ENCODE peak calls at places on chromosomes 12 and 14, in six cellular contexts. V is A673; O is CD8-positive, alpha-beta T cell; S is A549; P is trophoblast cell; N is GM23248. E is an unnamed sample.

GRCh38 chr14:71521736-71522135 is 410.5 kb upstream of the RGS6 start:
- DNase-seq in V (no peak), O (no peak), S (no peak), P (no peak), N (no peak), E (no peak)

GRCh38 chr14:52913271-52913670 is 37.6 kb downstream of the FERMT2 start:
- DNase-seq in V (no peak), O (no peak), S (no peak), P (no peak), N (peak; percentile 56), E (no peak)

GRCh38 chr12:30691122-30691879 is 4.4 kb downstream of the IPO8 start:
- DNase-seq in V (peak; percentile 10), O (no peak), S (peak; percentile 33), P (peak; percentile 43), N (peak; percentile 92), E (no peak)

GRCh38 chr12:2273288-2273687 is 220.5 kb downstream of the CACNA1C start:
- DNase-seq in V (no peak), O (no peak), S (no peak), P (no peak), N (peak; percentile 80), E (no peak)

GRCh38 chr12:74481078-74481477 is 56.6 kb upstream of the ATXN7L3B start:
- DNase-seq in V (no peak), O (no peak), S (no peak), P (no peak), N (no peak), E (no peak)

GRCh38 chr14:46999661-47000060 is 348.1 kb upstream of the RPL10L start:
- DNase-seq in V (no peak), O (no peak), S (no peak), P (no peak), N (no peak), E (no peak)

GRCh38 chr12:29782821-29783772 is 645 bp downstream of the TMTC1 start:
- DNase-seq in V (peak; percentile 25), O (no peak), S (no peak), P (no peak), N (peak; percentile 81), E (peak; percentile 67)

GRCh38 chr12:123987022-123987421 is 14.0 kb downstream of the ZNF664 start:
- DNase-seq in V (no peak), O (no peak), S (no peak), P (no peak), N (no peak), E (no peak)

GRCh38 chr12:55816876-55817351 is 610 bp downstream of the SARNP start:
- DNase-seq in V (peak; percentile 29), O (no peak), S (no peak), P (no peak), N (peak; percentile 69), E (peak; percentile 56)

GRCh38 chr14:61460853-61461611 is 139.7 kb downstream of the PRKCH start:
- DNase-seq in V (no peak), O (peak; percentile 75), S (no peak), P (no peak), N (peak; percentile 29), E (peak; percentile 48)

GRCh38 chr14:49303952-49304516 is 282.1 kb downstream of the RPS29 start:
- DNase-seq in V (peak; percentile 70), O (no peak), S (no peak), P (no peak), N (peak; percentile 35), E (peak; percentile 86)

GRCh38 chr12:131830335-131831020 is 2.3 kb downstream of the MMP17 start:
- DNase-seq in V (peak; percentile 83), O (no peak), S (peak; percentile 86), P (peak; percentile 26), N (peak; percentile 97), E (peak; percentile 80)

GRCh38 chr12:95784286-95784685 is 6.3 kb downstream of the NTN4 start:
- DNase-seq in V (no peak), O (no peak), S (no peak), P (no peak), N (peak; percentile 52), E (peak; percentile 31)

GRCh38 chr12:46342562-46343033 is 30.0 kb downstream of the SLC38A2 start:
- DNase-seq in V (peak; percentile 83), O (peak; percentile 30), S (peak; percentile 68), P (peak; percentile 14), N (peak; percentile 63), E (peak; percentile 79)

GRCh38 chr14:71626281-71626835 is 305.9 kb upstream of the RGS6 start:
- DNase-seq in V (peak; percentile 70), O (no peak), S (no peak), P (no peak), N (no peak), E (no peak)

GRCh38 chr14:74636424-74637183 is 24.6 kb upstream of the LTBP2 start:
- DNase-seq in V (no peak), O (no peak), S (no peak), P (no peak), N (peak; percentile 48), E (peak; percentile 74)

GRCh38 chr12:65464930-65465329 is 186.4 kb downstream of the MSRB3 start:
- DNase-seq in V (peak; percentile 6), O (no peak), S (no peak), P (no peak), N (peak; percentile 85), E (no peak)

GRCh38 chr14:63438065-63438757 is 105.0 kb downstream of the PPP2R5E start:
- DNase-seq in V (peak; percentile 37), O (peak; percentile 29), S (peak; percentile 81), P (peak; percentile 92), N (peak; percentile 94), E (peak; percentile 90)

GRCh38 chr14:22836301-22837058 is at the start of gene MMP14:
- DNase-seq in V (peak; percentile 83), O (no peak), S (no peak), P (peak; percentile 49), N (peak; percentile 94), E (peak; percentile 95)

GRCh38 chr14:104970231-104971068 is 7.7 kb downstream of the AHNAK2 start:
- DNase-seq in V (peak; percentile 37), O (no peak), S (peak; percentile 90), P (peak; percentile 61), N (peak; percentile 98), E (peak; percentile 42)

GRCh38 chr12:74890237-74890599 is 319.4 kb downstream of the KCNC2 start:
- DNase-seq in V (peak; percentile 69), O (no peak), S (peak; percentile 79), P (peak; percentile 36), N (peak; percentile 90), E (peak; percentile 72)

GRCh38 chr12:114288071-114288470 is 117.9 kb downstream of the TBX5 start:
- DNase-seq in V (no peak), O (no peak), S (no peak), P (no peak), N (no peak), E (no peak)

GRCh38 chr12:93756295-93756694 is 79.1 kb downstream of the CRADD start:
- DNase-seq in V (no peak), O (no peak), S (no peak), P (no peak), N (no peak), E (no peak)

GRCh38 chr12:104709692-104710435 is 248.2 kb downstream of the SLC41A2 start:
- DNase-seq in V (no peak), O (no peak), S (no peak), P (no peak), N (peak; percentile 54), E (no peak)

GRCh38 chr14:100063314-100063941 is 1.8 kb upstream of the EVL start:
- DNase-seq in V (no peak), O (no peak), S (no peak), P (no peak), N (no peak), E (no peak)

DNA sequence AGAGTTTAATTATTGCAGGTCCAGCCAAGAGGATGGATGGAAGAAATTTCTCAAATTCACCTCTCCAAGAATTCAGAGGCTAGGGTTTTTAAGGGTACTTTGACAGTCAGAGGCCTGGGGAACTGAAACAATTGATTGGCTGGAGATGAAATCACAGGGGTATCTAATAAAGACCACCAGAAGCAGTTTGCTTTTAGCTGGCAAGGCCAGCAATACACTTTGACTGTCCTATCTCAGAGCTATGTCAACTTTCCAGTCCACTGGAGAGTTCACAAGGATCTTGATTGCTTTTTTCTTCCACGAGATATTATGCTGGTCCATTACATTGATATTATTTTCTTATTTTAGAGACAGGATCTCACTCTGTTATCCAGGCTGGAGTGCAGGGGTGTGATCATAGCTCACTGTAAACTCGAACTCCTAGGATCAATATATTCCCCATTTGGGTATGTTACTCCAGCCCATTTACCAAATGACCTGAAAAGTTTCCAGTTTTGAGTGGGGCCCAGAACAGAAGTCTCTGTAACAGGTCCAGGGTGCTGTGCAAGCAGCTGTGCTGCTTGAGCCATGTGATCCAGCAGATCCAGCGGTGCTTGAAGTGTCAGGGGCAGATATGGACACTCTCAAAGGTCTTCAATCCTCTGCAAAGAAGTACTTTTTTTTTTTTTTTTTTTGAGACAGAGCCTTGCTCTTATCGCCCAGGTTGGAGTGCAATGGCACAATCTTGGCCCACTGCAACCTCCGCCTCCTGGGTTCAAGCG is 17.2 kb upstream of the ATF7 start:
- DNase-seq in V (no peak), O (no peak), S (no peak), P (no peak), N (no peak), E (no peak)
- H3K4me1 ChIP-seq in V (no peaks in the 10 kb centered on the region), O (no peaks in the 10 kb centered on the region), S (no peaks in the 10 kb centered on the region), P (no peaks in the 10 kb centered on the region), N (peaks cover 8% of the 10 kb centered on the region), E (no peaks in the 10 kb centered on the region)

GRCh38 chr12:116262741-116263140 is 14.8 kb downstream of the MED13L start:
- DNase-seq in V (no peak), O (no peak), S (no peak), P (peak; percentile 21), N (no peak), E (no peak)
- H3K4me1 ChIP-seq in V (peaks cover 60% of the 10 kb centered on the region), O (peaks cover 63% of the 10 kb centered on the region), S (peaks cover 100% of the 10 kb centered on the region), P (peaks cover 15% of the 10 kb centered on the region), N (peaks cover 66% of the 10 kb centered on the region), E (peaks cover 10% of the 10 kb centered on the region)

GRCh38 chr12:57834086-57834876 is 12.2 kb downstream of the CTDSP2 start:
- DNase-seq in V (no peak), O (no peak), S (no peak), P (no peak), N (no peak), E (no peak)

GRCh38 chr12:57833672-57834071 is 12.9 kb downstream of the CTDSP2 start:
- DNase-seq in V (no peak), O (no peak), S (no peak), P (no peak), N (no peak), E (no peak)

GRCh38 chr12:57830393-57830792 is 11.9 kb upstream of the AVIL start:
- DNase-seq in V (no peak), O (no peak), S (no peak), P (no peak), N (no peak), E (no peak)

GRCh38 chr12:57835366-57836288 is 10.9 kb downstream of the CTDSP2 start:
- DNase-seq in V (no peak), O (no peak), S (no peak), P (no peak), N (peak; percentile 49), E (no peak)

GRCh38 chr12:57832966-57833365 is 13.6 kb downstream of the CTDSP2 start:
- DNase-seq in V (no peak), O (no peak), S (no peak), P (no peak), N (peak; percentile 71), E (peak; percentile 58)
- H3K4me1 ChIP-seq in V (peaks cover 62% of the 10 kb centered on the region), O (peaks cover 75% of the 10 kb centered on the region), S (peaks cover 19% of the 10 kb centered on the region), P (peaks cover 12% of the 10 kb centered on the region), N (peaks cover 86% of the 10 kb centered on the region), E (peaks cover 19% of the 10 kb centered on the region)

DNA sequence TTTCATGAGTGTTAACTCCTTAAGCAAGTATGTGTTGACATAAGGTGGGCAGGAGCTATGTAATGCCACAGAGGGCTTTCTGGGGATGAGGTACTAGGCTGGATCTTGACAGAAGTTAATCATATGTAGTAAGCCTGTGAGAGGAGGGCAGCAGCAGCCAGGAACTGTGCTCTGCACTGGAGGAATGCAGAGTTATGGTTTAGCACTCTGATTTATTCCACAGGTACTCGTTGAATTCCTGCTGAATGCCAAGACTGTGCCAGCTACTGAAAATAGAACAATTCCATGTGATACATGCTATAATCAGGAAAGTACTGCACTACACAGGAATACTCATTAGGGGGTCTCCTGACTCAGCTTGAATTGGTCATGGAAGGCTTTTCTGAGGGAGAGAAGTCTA is 58.7 kb downstream of the SUSD6 start:
- DNase-seq in V (no peak), O (no peak), S (no peak), P (no peak), N (no peak), E (no peak)
- H3K4me1 ChIP-seq in V (peaks cover 10% of the 10 kb centered on the region), O (peaks cover 65% of the 10 kb centered on the region), S (peaks cover 24% of the 10 kb centered on the region), P (peaks cover 2% of the 10 kb centered on the region), N (peaks cover 22% of the 10 kb centered on the region), E (peaks cover 6% of the 10 kb centered on the region)